ENCODE peak calls at places on chromosomes 4 and X, in seven cellular contexts. R, W, F, J, M, Y and Q are unnamed samples.

GRCh38 chrX:140821280-140821679 is 111.7 kb downstream of the LINC00632 start:
- DNase-seq in R (no peak), M (no peak), Y (no peak), F (no peak), W (no peak), J (no peak), Q (peak; percentile 0)

GRCh38 chr4:145414224-145414623 is 67.4 kb upstream of the SMAD1 start:
- DNase-seq in F (no peak), Y (no peak), R (no peak), W (no peak), M (no peak), J (no peak), Q (no peak)

GRCh38 chr4:162782778-162783507 is 383.7 kb downstream of the NAF1 start:
- DNase-seq in J (no peak), W (no peak), Y (no peak), F (no peak), R (no peak), M (no peak), Q (no peak)

GRCh38 chrX:21725498-21725897 is 32.4 kb downstream of the SMPX start:
- DNase-seq in W (no peak), F (no peak), Y (peak; percentile 17), M (no peak), J (no peak), R (no peak), Q (peak; percentile 57)

GRCh38 chr4:149735796-149736195 is 79.8 kb downstream of the IQCM start:
- DNase-seq in M (no peak), R (no peak), F (no peak), J (no peak), Y (no peak), W (no peak), Q (no peak)

GRCh38 chrX:10725071-10725470 is 104.7 kb upstream of the MID1 start:
- DNase-seq in R (no peak), Y (no peak), W (no peak), M (no peak), J (no peak), F (no peak), Q (no peak)

GRCh38 chrX:33339219-33339618 is 127.9 kb upstream of the DMD start:
- DNase-seq in F (no peak), Y (no peak), R (no peak), J (no peak), W (peak; percentile 49), M (peak; percentile 58), Q (no peak)

GRCh38 chr4:53781614-53782467 is 190.6 kb upstream of the LNX1 start:
- DNase-seq in F (no peak), Y (peak; percentile 32), M (peak; percentile 88), R (no peak), W (peak; percentile 78), J (no peak), Q (no peak)

GRCh38 chrX:47201545-47201944 is 7.9 kb downstream of the UBA1 start:
- DNase-seq in R (no peak), F (no peak), J (no peak), W (no peak), M (no peak), Y (no peak), Q (no peak)

GRCh38 chr4:12724520-12724919 is 759.6 kb downstream of the RAB28 start:
- DNase-seq in M (no peak), R (no peak), Y (no peak), W (no peak), F (no peak), J (no peak), Q (no peak)

GRCh38 chr4:166012129-166013078 is 139.4 kb downstream of the TLL1 start:
- DNase-seq in M (no peak), Y (peak; percentile 37), W (no peak), F (no peak), J (no peak), R (no peak), Q (no peak)

GRCh38 chr4:125168531-125168930 is 146.2 kb upstream of the FAT4 start:
- DNase-seq in F (no peak), R (no peak), Y (no peak), M (no peak), W (no peak), J (no peak), Q (no peak)

GRCh38 chrX:114611018-114611619 is 27.2 kb downstream of the HTR2C start:
- DNase-seq in R (no peak), F (no peak), Y (peak; percentile 36), M (peak; percentile 40), J (peak; percentile 15), W (no peak), Q (peak; percentile 26)

GRCh38 chrX:151753313-151754041 is 18.9 kb downstream of the CNGA2 start:
- DNase-seq in Y (no peak), J (peak; percentile 16), R (no peak), M (no peak), W (peak; percentile 32), F (peak; percentile 56), Q (peak; percentile 23)

GRCh38 chrX:10615931-10616780 is 4.2 kb downstream of the MID1 start:
- DNase-seq in M (peak; percentile 46), F (no peak), W (no peak), Y (peak; percentile 76), J (no peak), R (no peak), Q (peak; percentile 67)

GRCh38 chrX:36867143-36867542 is 141.0 kb upstream of the FAM47C start:
- DNase-seq in M (peak; percentile 50), W (peak; percentile 17), J (no peak), Y (peak; percentile 9), R (no peak), F (no peak), Q (peak; percentile 12)

GRCh38 chr4:650951-651883 is 22.9 kb downstream of the ATP5ME start:
- DNase-seq in Y (no peak), M (no peak), J (no peak), R (no peak), F (no peak), W (no peak), Q (no peak)

GRCh38 chr4:168319486-168320019 is 1.0 kb upstream of the DDX60 start:
- DNase-seq in W (no peak), M (no peak), J (no peak), F (no peak), Y (no peak), R (no peak), Q (no peak)

GRCh38 chrX:259692-260355 is 21.4 kb upstream of the PLCXD1 start:
- DNase-seq in F (no peak), J (peak; percentile 9), R (no peak), Y (no peak), W (no peak), M (no peak), Q (no peak)

GRCh38 chr4:55793479-55793878 is 26.1 kb upstream of the EXOC1L start:
- DNase-seq in F (no peak), W (no peak), R (no peak), J (no peak), M (no peak), Y (no peak), Q (no peak)

GRCh38 chr4:168765322-168765721 is 244.7 kb downstream of the CBR4 start:
- DNase-seq in R (no peak), Y (no peak), F (no peak), W (no peak), J (no peak), M (no peak), Q (no peak)

GRCh38 chrX:155027509-155028066 is 944 bp downstream of the FUNDC2 start:
- DNase-seq in M (peak; percentile 25), J (no peak), F (no peak), R (no peak), Y (peak; percentile 49), W (no peak), Q (peak; percentile 46)

GRCh38 chr4:186621959-186622553 is 66.7 kb upstream of the MTNR1A start:
- DNase-seq in W (no peak), J (no peak), R (no peak), M (no peak), Y (peak; percentile 93), F (peak; percentile 45), Q (no peak)

GRCh38 chr4:99832854-99833253 is 16.2 kb downstream of the DAPP1 start:
- DNase-seq in J (no peak), F (no peak), M (no peak), Y (no peak), W (no peak), R (no peak), Q (no peak)

GRCh38 chr4:4423706-4424498 is 37.0 kb downstream of the NSG1 start:
- DNase-seq in R (no peak), M (no peak), W (no peak), F (no peak), Y (no peak), J (no peak), Q (no peak)

GRCh38 chr4:139176299-139177048 is 544 bp downstream of the ELF2 start:
- DNase-seq in W (peak; percentile 33), J (peak; percentile 67), R (peak; percentile 63), M (peak; percentile 64), Y (peak; percentile 60), F (peak; percentile 35), Q (peak; percentile 72)

GRCh38 chr4:80767944-80768343 is 262.6 kb upstream of the BMP3 start:
- DNase-seq in R (no peak), M (no peak), J (no peak), F (no peak), Y (peak; percentile 32), W (no peak), Q (no peak)

GRCh38 chr4:114729339-114729738 is 130.7 kb downstream of the UGT8 start:
- DNase-seq in J (no peak), Y (no peak), R (no peak), W (no peak), M (no peak), F (no peak), Q (peak; percentile 70)

GRCh38 chr4:47531241-47531953 is 46.3 kb downstream of the ATP10D start:
- DNase-seq in R (peak; percentile 8), Y (peak; percentile 72), J (peak; percentile 80), F (peak; percentile 6), W (no peak), M (no peak), Q (no peak)